ENCODE peak calls at places on chromosomes 1 and 21, in seven cellular contexts. E, N, Y, C, D, I and O are unnamed samples. For H3K36me3, the result is how much of the 10 kb centered on the place peaks cover.

GRCh38 chr21:16976132-16976666 is 536.6 kb upstream of the CXADR start:
- DNase-seq in C (no peak), D (no peak), I (no peak), N (no peak), Y (no peak), E (no peak), O (no peak)

GRCh38 chr1:73516458-73516857 is 681.5 kb downstream of the LRRIQ3 start:
- DNase-seq in I (no peak), C (no peak), Y (no peak), E (no peak), N (no peak), D (no peak), O (no peak)

GRCh38 chr1:236524142-236524891 is 535 bp downstream of the LGALS8 start:
- DNase-seq in N (peak), D (no peak), I (peak), C (no peak), Y (peak), E (no peak), O (peak)

GRCh38 chr21:43273708-43274021 is 104.9 kb downstream of the CRYAA start:
- DNase-seq in N (no peak), Y (no peak), E (peak), C (no peak), D (no peak), I (no peak), O (no peak)

GRCh38 chr1:29650476-29650875 is 414.2 kb downstream of the PTPRU start:
- DNase-seq in E (no peak), Y (no peak), D (no peak), I (no peak), N (peak), C (peak), O (no peak)

GRCh38 chr1:51560034-51560433 is 41.0 kb upstream of the EPS15 start:
- DNase-seq in N (no peak), C (no peak), I (no peak), E (no peak), D (no peak), Y (no peak), O (no peak)

GRCh38 chr1:157988002-157988401 is 5.4 kb upstream of the KIRREL1 start:
- DNase-seq in I (no peak), D (no peak), C (no peak), E (no peak), Y (no peak), N (no peak), O (no peak)

GRCh38 chr21:15744926-15745325 is 15.1 kb downstream of the USP25 start:
- DNase-seq in Y (no peak), C (no peak), D (no peak), I (no peak), E (no peak), N (no peak), O (no peak)

GRCh38 chr1:155880856-155881255 is 21.5 kb downstream of the SYT11 start:
- DNase-seq in D (no peak), E (no peak), I (no peak), Y (no peak), C (no peak), N (no peak), O (no peak)

GRCh38 chr1:163171826-163172225 is 30.9 kb downstream of the RGS5 start:
- DNase-seq in D (no peak), E (no peak), C (no peak), I (no peak), Y (no peak), N (no peak), O (no peak)

GRCh38 chr21:35226960-35227741 is 178.0 kb upstream of the RUNX1 start:
- DNase-seq in D (no peak), Y (no peak), E (no peak), C (no peak), I (no peak), N (no peak), O (no peak)

GRCh38 chr1:43435146-43436145 is 18.3 kb downstream of the HYI start:
- DNase-seq in N (no peak), E (peak), Y (peak), I (no peak), C (peak), D (no peak), O (peak)

GRCh38 chr1:201468844-201469644 is at the start of gene PHLDA3:
- DNase-seq in D (peak), I (peak), E (peak), C (peak), Y (peak), N (peak), O (peak)

GRCh38 chr1:231420299-231420958 is 1.7 kb downstream of the EGLN1 start:
- DNase-seq in C (no peak), E (no peak), D (no peak), I (peak), Y (no peak), N (no peak), O (no peak)

GRCh38 chr1:202086579-202087350 is 36.0 kb upstream of the GPR37L1 start:
- DNase-seq in D (no peak), C (no peak), I (peak), Y (no peak), E (no peak), N (no peak), O (no peak)

GRCh38 chr21:34074283-34075098 is 1.1 kb downstream of the MRPS6 start:
- DNase-seq in N (no peak), D (no peak), C (no peak), Y (no peak), I (peak), E (no peak), O (no peak)

GRCh38 chr21:34076835-34077234 is 3.5 kb downstream of the MRPS6 start:
- DNase-seq in N (no peak), D (no peak), Y (no peak), I (no peak), E (no peak), C (no peak), O (no peak)

GRCh38 chr21:34075099-34075425 is 1.7 kb downstream of the MRPS6 start:
- DNase-seq in E (no peak), Y (no peak), D (no peak), C (no peak), N (no peak), I (no peak), O (no peak)

GRCh38 chr21:34073749-34074282 is 438 bp downstream of the MRPS6 start:
- DNase-seq in C (no peak), D (peak), Y (no peak), N (no peak), E (peak), I (peak), O (no peak)

DNA sequence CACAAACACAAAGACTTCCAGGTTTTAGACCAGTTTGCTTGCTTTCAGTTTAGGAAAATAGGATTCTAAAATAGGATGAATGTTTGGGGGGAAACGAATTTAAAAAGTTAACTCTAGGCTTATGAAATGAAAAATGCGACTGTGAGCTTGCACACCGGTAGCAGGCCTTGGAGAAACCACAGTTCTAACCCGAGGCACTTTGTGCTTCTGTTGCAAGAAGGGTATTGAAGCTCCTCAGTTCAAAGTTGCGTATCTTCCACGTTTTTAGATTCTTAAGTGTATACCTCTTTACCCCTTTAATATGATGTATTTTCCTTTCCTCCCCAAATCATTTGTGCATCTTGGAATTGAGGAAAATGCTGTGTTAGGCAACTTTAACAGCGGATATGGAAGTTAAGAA is 2.4 kb downstream of the MRPS6 start:
- DNase-seq in C (no peak), Y (no peak), E (no peak), D (no peak), N (no peak), I (no peak), O (no peak)
- H3K4me3 ChIP-seq in C (peak), Y (no peak), E (peak), D (peak), N (no peak), I (peak), O (no peak)

GRCh38 chr1:34398916-34399275 is 222.2 kb downstream of the C1orf94 start:
- DNase-seq in C (no peak), D (no peak), N (no peak), E (no peak), I (no peak), Y (no peak), O (no peak)
- TF ChIP-seq CTCF in C (no peak), D (no peak), N (no peak), E (no peak), I (no peak), Y (no peak), O (no peak)

GRCh38 chr1:21838359-21839157 is 26.5 kb downstream of the LDLRAD2 start:
- DNase-seq in N (no peak), C (no peak), E (no peak), I (no peak), D (no peak), Y (no peak), O (no peak)
- H3K36me3 ChIP-seq in N (half or more), C (half or more), E (half or more), I (under half), D (half or more), Y (half or more), O (under half)

GRCh38 chr1:24412408-24412807 is 1.2 kb downstream of the STPG1 start:
- DNase-seq in D (no peak), Y (no peak), I (no peak), E (no peak), C (no peak), N (no peak), O (no peak)
- H3K4me3 ChIP-seq in D (peak), Y (no peak), I (peak), E (peak), C (no peak), N (no peak), O (no peak)

DNA sequence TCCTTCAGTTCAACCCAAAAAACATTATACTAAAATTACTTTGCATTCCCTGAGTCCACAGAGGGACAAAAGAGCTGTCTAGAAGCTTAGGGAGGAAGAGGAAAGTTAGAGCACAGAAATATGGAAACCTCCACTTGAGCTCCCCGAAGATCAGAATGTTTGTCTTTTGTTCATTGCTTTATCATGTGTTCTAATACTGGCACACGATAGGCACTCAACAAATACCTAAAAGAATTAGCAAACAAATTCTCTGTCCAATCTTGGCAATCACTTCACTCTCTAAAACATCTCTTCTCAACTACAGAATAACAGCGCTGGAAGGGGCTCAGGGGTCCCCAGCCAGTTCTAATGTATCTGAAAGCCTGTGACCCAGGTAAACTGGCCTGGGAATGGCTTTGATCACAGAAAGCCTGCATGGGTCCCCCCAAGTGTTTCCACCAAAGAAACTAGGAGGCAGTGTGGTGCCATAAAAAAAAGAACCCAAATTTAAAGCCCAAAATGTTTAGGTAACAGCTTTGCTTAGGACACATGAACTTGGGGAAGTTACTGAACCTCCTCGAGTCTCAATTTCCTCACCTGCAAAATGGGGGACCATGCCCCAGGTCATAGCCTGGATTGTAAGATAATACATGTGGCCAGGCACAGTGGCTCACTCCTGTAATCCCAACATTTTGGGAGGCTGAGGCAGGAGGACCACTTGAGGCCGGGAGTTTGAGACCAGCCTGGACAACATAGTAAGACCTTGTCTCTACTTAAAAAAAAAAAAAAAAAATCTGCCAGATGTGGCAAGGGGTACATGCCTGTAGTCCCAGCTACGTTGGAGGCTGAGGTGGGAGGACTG is 45.8 kb downstream of the SSBP3 start:
- DNase-seq in C (no peak), D (no peak), E (no peak), I (peak), N (no peak), Y (no peak), O (no peak)
- TF ChIP-seq CTCF in C (no peak), D (no peak), E (no peak), I (peak), N (no peak), Y (no peak), O (no peak)

GRCh38 chr1:211309617-211310016 is 17.0 kb upstream of the TRAF5 start:
- DNase-seq in E (no peak), I (no peak), Y (no peak), C (no peak), N (no peak), D (no peak), O (no peak)
- H3K36me3 ChIP-seq in E (half or more), I (under half), Y (under half), C (under half), N (under half), D (half or more), O (under half)

GRCh38 chr1:203556047-203556851 is 62.3 kb downstream of the OPTC start:
- DNase-seq in D (peak), Y (peak), C (peak), E (no peak), N (peak), I (no peak), O (peak)
- H3K4me3 ChIP-seq in D (peak), Y (peak), C (no peak), E (no peak), N (no peak), I (no peak), O (no peak)

GRCh38 chr1:223662943-223663342 is 2.6 kb downstream of the CAPN8 start:
- DNase-seq in D (no peak), I (no peak), C (no peak), E (no peak), N (no peak), Y (no peak), O (no peak)

GRCh38 chr1:223657978-223658377 is 7.5 kb downstream of the CAPN8 start:
- DNase-seq in D (no peak), N (no peak), I (no peak), Y (no peak), E (no peak), C (no peak), O (no peak)

GRCh38 chr1:223664106-223664505 is 1.4 kb downstream of the CAPN8 start:
- DNase-seq in I (no peak), D (no peak), C (no peak), N (no peak), Y (no peak), E (no peak), O (no peak)

GRCh38 chr1:223654083-223654482 is 11.4 kb downstream of the CAPN8 start:
- DNase-seq in I (peak), Y (no peak), C (no peak), E (no peak), D (no peak), N (no peak), O (no peak)

DNA sequence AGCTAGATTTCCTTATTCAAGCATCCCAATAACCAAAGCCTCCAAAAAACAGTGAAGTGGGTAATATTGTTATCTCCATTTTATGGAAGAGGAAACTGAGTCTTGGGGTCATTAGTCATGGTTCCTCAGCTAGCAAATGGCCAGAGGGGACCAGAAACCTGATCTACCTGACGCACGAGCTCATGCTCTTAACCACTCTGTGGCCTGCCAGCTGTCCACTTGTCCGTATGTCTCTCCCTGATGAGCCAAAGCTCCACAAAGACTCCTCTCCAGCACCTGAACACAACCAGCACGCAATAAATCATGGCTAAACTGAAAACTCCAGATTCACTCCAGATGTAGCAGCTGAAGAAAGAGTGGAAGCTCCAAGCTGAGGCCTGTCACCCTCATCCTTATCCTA is 5.8 kb downstream of the CAPN8 start:
- DNase-seq in E (no peak), I (peak), N (no peak), C (no peak), D (no peak), Y (no peak), O (no peak)
- TF ChIP-seq CTCF in E (no peak), I (no peak), N (no peak), C (no peak), D (no peak), Y (no peak), O (no peak)